ENCODE peak calls at places on chromosomes 5 and 9, in four cellular contexts. P, M, D and G are unnamed samples.

GRCh38 chr5:132353593-132353992 is 15.9 kb upstream of the SLC22A5 start:
- DNase-seq in P (no peak), M (no peak), D (no peak), G (no peak)

GRCh38 chr9:124779368-124780059 is 2.6 kb downstream of the OLFML2A start:
- DNase-seq in P (no peak), M (peak; percentile 74), D (peak; percentile 71), G (no peak)

GRCh38 chr9:113705306-113705937 is 170.7 kb upstream of the ZNF618 start:
- DNase-seq in P (no peak), M (no peak), D (no peak), G (no peak)

GRCh38 chr9:122354536-122355199 is 16.2 kb upstream of the PTGS1 start:
- DNase-seq in P (no peak), M (no peak), D (no peak), G (no peak)

GRCh38 chr9:137232510-137232909 is 1.8 kb downstream of the SLC34A3 start:
- DNase-seq in P (no peak), M (no peak), D (no peak), G (no peak)

GRCh38 chr9:113399646-113400200 is 1.4 kb downstream of the ALAD start:
- DNase-seq in P (no peak), M (no peak), D (no peak), G (no peak)

GRCh38 chr5:77103457-77103856 is 16.4 kb upstream of the ZBED3 start:
- DNase-seq in P (no peak), M (no peak), D (no peak), G (no peak)

GRCh38 chr9:17802249-17802857 is 223.5 kb downstream of the SH3GL2 start:
- DNase-seq in P (no peak), M (no peak), D (no peak), G (no peak)

GRCh38 chr5:149586708-149587318 is 5.5 kb downstream of the ARHGEF37 start:
- DNase-seq in P (no peak), M (no peak), D (no peak), G (no peak)

GRCh38 chr9:133116346-133117231 is 4.5 kb downstream of the RALGDS start:
- DNase-seq in P (no peak), M (no peak), D (no peak), G (no peak)

GRCh38 chr5:66608501-66608900 is 12.3 kb downstream of the MAST4 start:
- DNase-seq in P (no peak), M (no peak), D (no peak), G (no peak)

GRCh38 chr9:89606567-89607311 is 1.9 kb downstream of the GADD45G start:
- DNase-seq in P (no peak), M (no peak), D (no peak), G (peak; percentile 83)

GRCh38 chr5:80408475-80408875 is 611 bp downstream of the ZFYVE16 start:
- DNase-seq in P (no peak), M (peak; percentile 68), D (no peak), G (peak; percentile 85)

GRCh38 chr5:151179489-151179840 is 21.9 kb upstream of the ANXA6 start:
- DNase-seq in P (no peak), M (no peak), D (no peak), G (no peak)

GRCh38 chr9:131323629-131324028 is 34.1 kb downstream of the PLPP7 start:
- DNase-seq in P (no peak), M (peak; percentile 54), D (no peak), G (no peak)

GRCh38 chr5:118479285-118479684 is 509.1 kb downstream of the DTWD2 start:
- DNase-seq in P (no peak), M (no peak), D (no peak), G (no peak)

GRCh38 chr5:9439651-9440292 is 106.1 kb downstream of the SEMA5A start:
- DNase-seq in P (no peak), M (no peak), D (no peak), G (no peak)

GRCh38 chr9:88390371-88390990 is 2.2 kb downstream of the SPIN1 start:
- DNase-seq in P (no peak), M (no peak), D (no peak), G (no peak)

GRCh38 chr5:156325671-156326070 is 1.3 kb upstream of the SGCD start:
- DNase-seq in P (no peak), M (no peak), D (no peak), G (no peak)

GRCh38 chr5:168793844-168794837 is 215.0 kb upstream of the PANK3 start:
- DNase-seq in P (no peak), M (peak; percentile 33), D (no peak), G (peak; percentile 7)

GRCh38 chr5:136034492-136034891 is 5.7 kb downstream of the TGFBI start:
- DNase-seq in P (no peak), M (no peak), D (no peak), G (no peak)

GRCh38 chr5:142426129-142426641 is 101.4 kb upstream of the SPRY4 start:
- DNase-seq in P (no peak), M (no peak), D (no peak), G (no peak)

GRCh38 chr5:140637722-140638473 is 1.4 kb upstream of the TMCO6 start:
- DNase-seq in P (no peak), M (peak; percentile 50), D (no peak), G (no peak)

GRCh38 chr5:27815061-27815460 is 776.7 kb upstream of the CDH9 start:
- DNase-seq in P (no peak), M (no peak), D (no peak), G (no peak)

GRCh38 chr5:60685700-60686099 is 14.3 kb downstream of the DEPDC1B start:
- DNase-seq in P (no peak), M (no peak), D (no peak), G (no peak)

GRCh38 chr5:96942911-96943310 is 7.0 kb downstream of the LNPEP start:
- DNase-seq in P (no peak), M (no peak), D (no peak), G (no peak)
- TF ChIP-seq ZNF274 in P (no peak), M (no peak), D (no peak), G (no peak)

GRCh38 chr9:93116049-93116961 is 17.7 kb downstream of the NINJ1 start:
- DNase-seq in P (no peak), M (peak; percentile 84), D (no peak), G (peak; percentile 54)
- TF ChIP-seq HDAC2 in P (no peak), M (peak; percentile 77), D (no peak), G (no peak)

DNA sequence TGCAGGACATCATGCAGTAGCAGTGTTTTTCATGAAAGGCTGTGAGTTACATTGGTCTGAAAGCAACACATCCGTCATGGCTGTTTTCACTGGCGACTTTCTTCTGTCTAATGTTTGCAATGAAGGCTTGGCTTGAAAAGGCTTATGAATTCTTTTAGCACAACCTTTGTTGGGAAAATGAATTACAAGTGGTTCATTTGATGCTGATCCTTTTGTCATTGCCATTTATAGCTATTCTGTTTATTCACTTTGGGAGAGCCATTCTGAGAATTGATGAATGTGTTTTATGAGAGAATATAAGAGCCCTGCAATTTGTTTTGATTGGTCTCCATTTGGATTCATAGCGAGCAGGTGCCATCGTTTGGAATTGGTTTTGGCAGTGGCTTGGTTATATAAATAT is 103.4 kb downstream of the PIP5K1B start:
- DNase-seq in P (no peak), M (no peak), D (no peak), G (no peak)
- TF ChIP-seq KDM1A in P (no peak), M (no peak), D (no peak), G (no peak)

GRCh38 chr9:85268024-85268610 is 473.6 kb downstream of the AGTPBP1 start:
- DNase-seq in P (no peak), M (no peak), D (no peak), G (no peak)
- TF ChIP-seq ZNF274 in P (no peak), M (no peak), D (no peak), G (no peak)

GRCh38 chr9:20604561-20604960 is 17.7 kb downstream of the MLLT3 start:
- DNase-seq in P (no peak), M (no peak), D (no peak), G (no peak)
- TF ChIP-seq HDAC2 in P (no peak), M (no peak), D (no peak), G (no peak)

GRCh38 chr9:128419061-128419925 is 1.4 kb upstream of the CERCAM start:
- DNase-seq in P (no peak), M (no peak), D (no peak), G (no peak)
- TF ChIP-seq KDM1A in P (no peak), M (no peak), D (no peak), G (no peak)